ENCODE peak calls at places on chromosomes 12 and 14, in seven cellular contexts. B is tibial artery, L is epithelial cell of esophagus, M is endothelial cell of umbilical vein, W is fibroblast of villous mesenchyme, H is cardiac fibroblast, U is body of pancreas. N is an unnamed sample.

GRCh38 chr14:55386037-55386798 is 25.4 kb downstream of the ATG14 start:
- DNase-seq in B (no peak), L (no peak), M (no peak), W (peak), H (no peak), U (no peak), N (no peak)

GRCh38 chr12:48883305-48884171 is 17.9 kb upstream of the RND1 start:
- DNase-seq in B (no peak), L (no peak), M (peak), W (no peak), H (no peak), U (peak), N (no peak)

GRCh38 chr12:58288191-58288590 is 346.8 kb downstream of the ATP23 start:
- DNase-seq in B (no peak), L (no peak), M (no peak), W (peak), H (peak), U (no peak), N (peak)

GRCh38 chr14:78170203-78170602 is at the start of gene NRXN3:
- DNase-seq in B (no peak), L (peak), M (no peak), W (no peak), H (no peak), U (no peak), N (peak)

GRCh38 chr14:95500772-95501401 is 15.6 kb downstream of the SYNE3 start:
- DNase-seq in B (peak), L (peak), M (peak), W (peak), H (peak), U (no peak), N (peak)

GRCh38 chr12:126480396-126480795 is 1415.2 kb downstream of the AACS start:
- DNase-seq in B (no peak), L (no peak), M (no peak), W (no peak), H (no peak), U (no peak), N (no peak)

GRCh38 chr14:34628681-34629135 is 1.2 kb downstream of the SNX6 start:
- DNase-seq in B (no peak), L (no peak), M (peak), W (peak), H (peak), U (no peak), N (peak)

GRCh38 chr12:49043856-49044258 is 16.7 kb downstream of the KMT2D start:
- DNase-seq in B (no peak), L (peak), M (peak), W (peak), H (peak), U (peak), N (peak)

GRCh38 chr12:11939223-11939622 is 131.5 kb upstream of the BCL2L14 start:
- DNase-seq in B (no peak), L (no peak), M (no peak), W (no peak), H (no peak), U (no peak), N (no peak)

GRCh38 chr12:62861157-62861535 is 73.8 kb downstream of the PPM1H start:
- DNase-seq in B (no peak), L (no peak), M (no peak), W (no peak), H (no peak), U (no peak), N (no peak)

GRCh38 chr14:47102472-47102871 is 450.9 kb upstream of the RPL10L start:
- DNase-seq in B (no peak), L (no peak), M (no peak), W (no peak), H (no peak), U (no peak), N (no peak)

GRCh38 chr14:106094654-106095189 is 568.3 kb downstream of the TMEM121 start:
- DNase-seq in B (no peak), L (no peak), M (no peak), W (peak), H (peak), U (peak), N (no peak)

GRCh38 chr12:85281947-85282312 is 1.9 kb downstream of the ALX1 start:
- DNase-seq in B (no peak), L (no peak), M (no peak), W (no peak), H (no peak), U (no peak), N (no peak)

GRCh38 chr12:95545731-95546490 is 5.4 kb downstream of the USP44 start:
- DNase-seq in B (no peak), L (no peak), M (peak), W (no peak), H (no peak), U (no peak), N (no peak)

GRCh38 chr12:57726151-57726883 is 12.2 kb downstream of the AGAP2 start:
- DNase-seq in B (peak), L (peak), M (peak), W (peak), H (peak), U (peak), N (peak)

GRCh38 chr12:27899151-27899661 is 73.3 kb downstream of the PTHLH start:
- DNase-seq in B (no peak), L (peak), M (no peak), W (peak), H (peak), U (no peak), N (peak)

GRCh38 chr12:12070674-12071661 is at the start of gene BCL2L14:
- DNase-seq in B (no peak), L (peak), M (no peak), W (no peak), H (no peak), U (peak), N (no peak)

GRCh38 chr14:65528069-65528468 is 115.5 kb downstream of the FUT8 start:
- DNase-seq in B (no peak), L (no peak), M (no peak), W (no peak), H (no peak), U (no peak), N (no peak)

GRCh38 chr12:97637770-97638169 is 175.2 kb downstream of the RMST start:
- DNase-seq in B (no peak), L (no peak), M (no peak), W (no peak), H (no peak), U (no peak), N (no peak)

GRCh38 chr14:50974118-50974517 is 29.8 kb upstream of the PYGL start:
- DNase-seq in B (no peak), L (no peak), M (no peak), W (no peak), H (no peak), U (no peak), N (no peak)

GRCh38 chr14:24366664-24367505 is 1.1 kb upstream of the NFATC4 start:
- DNase-seq in B (peak), L (peak), M (peak), W (peak), H (peak), U (peak), N (peak)

GRCh38 chr12:104695453-104696148 is 238.9 kb downstream of the CHST11 start:
- DNase-seq in B (peak), L (peak), M (peak), W (no peak), H (peak), U (no peak), N (peak)

GRCh38 chr12:6333566-6333965 is 8.3 kb downstream of the TNFRSF1A start:
- DNase-seq in B (no peak), L (peak), M (no peak), W (peak), H (peak), U (no peak), N (peak)
- H3K4me3 ChIP-seq in B (no peak), L (no peak), M (no peak), W (no peak), H (no peak), U (no peak), N (peak)

DNA sequence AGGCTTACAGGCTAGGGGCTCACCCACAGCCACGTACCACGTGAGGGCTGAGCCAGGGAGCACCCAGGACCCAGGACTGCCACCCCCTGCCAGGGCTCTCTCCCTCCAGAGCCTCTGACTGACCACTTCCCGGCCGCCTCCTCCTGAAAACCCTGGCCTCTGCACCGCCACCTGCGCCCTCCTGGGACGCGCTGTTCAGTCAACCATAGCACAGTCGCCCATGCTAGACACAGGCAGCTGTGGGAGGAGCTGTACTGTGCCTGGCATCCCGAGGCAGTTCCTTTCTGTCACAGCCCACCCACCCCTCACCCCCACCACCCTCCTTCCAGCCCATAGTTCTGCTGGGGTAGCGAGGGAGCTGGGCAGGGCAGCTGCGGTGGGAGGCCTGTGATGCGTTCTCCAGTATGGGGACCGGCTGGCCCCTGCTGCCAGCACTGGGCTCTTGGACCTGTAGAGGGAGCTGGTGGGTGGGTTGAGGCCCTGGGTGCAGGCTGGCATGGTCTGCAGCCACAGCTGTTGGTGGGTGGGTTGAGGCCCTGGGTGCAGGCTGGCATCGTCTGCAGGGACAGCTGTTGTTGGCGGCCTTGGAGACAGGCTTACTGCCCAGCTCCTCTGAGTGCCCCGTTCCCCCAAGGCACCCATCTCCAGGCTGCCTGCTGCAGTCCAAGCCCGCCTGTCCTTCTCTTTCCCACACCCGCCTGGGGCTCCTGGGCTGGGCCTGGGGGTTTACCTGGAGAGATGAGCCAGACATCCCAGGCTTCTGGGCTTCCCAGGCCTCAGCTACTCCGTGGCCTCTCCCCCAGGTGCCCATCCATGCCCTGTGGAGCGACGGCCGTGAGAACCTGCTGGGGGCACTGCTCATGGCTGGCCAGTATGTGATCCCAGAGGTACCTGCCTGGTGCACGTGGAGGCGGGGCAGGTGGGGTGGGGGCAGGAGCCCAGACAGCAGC is 11.5 kb downstream of the ASPG start:
- DNase-seq in B (no peak), L (no peak), M (no peak), W (no peak), H (no peak), U (no peak), N (no peak)
- TF ChIP-seq CTCF in B (no peak), L (peak), M (peak), W (no peak), H (no peak), U (no peak), N (peak)

GRCh38 chr14:103530831-103531230 is 1.8 kb downstream of the TRMT61A start:
- DNase-seq in B (no peak), L (no peak), M (no peak), W (no peak), H (no peak), U (no peak), N (no peak)

GRCh38 chr14:103531421-103532215 is 2.6 kb downstream of the TRMT61A start:
- DNase-seq in B (no peak), L (no peak), M (no peak), W (no peak), H (no peak), U (no peak), N (no peak)

GRCh38 chr14:103528512-103529382 is at the start of gene TRMT61A:
- DNase-seq in B (peak), L (peak), M (peak), W (peak), H (peak), U (peak), N (peak)

GRCh38 chr14:103529383-103530365 is 678 bp downstream of the TRMT61A start:
- DNase-seq in B (no peak), L (no peak), M (peak), W (no peak), H (no peak), U (no peak), N (no peak)

DNA sequence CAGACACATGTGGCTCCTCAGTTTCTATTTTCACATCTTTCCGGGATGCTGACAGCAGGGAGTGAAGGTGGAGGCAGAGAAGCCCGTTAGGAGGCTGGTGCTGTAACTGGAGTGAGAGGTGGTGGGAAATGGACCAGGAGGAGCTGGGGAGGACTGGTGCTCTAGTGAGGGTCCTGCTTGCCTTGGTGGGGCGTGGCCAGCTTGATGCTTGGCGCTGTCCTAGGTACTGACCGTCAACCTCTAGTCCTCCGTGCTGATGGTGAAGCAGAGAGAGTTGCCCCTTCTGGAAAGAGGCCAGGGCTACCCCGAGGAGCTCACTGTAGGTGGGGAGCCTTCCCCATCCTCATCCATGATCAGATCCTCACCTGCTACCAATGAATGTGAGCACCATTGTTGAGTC is 1.4 kb downstream of the TRMT61A start:
- DNase-seq in B (no peak), L (peak), M (no peak), W (peak), H (no peak), U (no peak), N (no peak)
- H3K4me3 ChIP-seq in B (no peak), L (peak), M (no peak), W (no peak), H (no peak), U (no peak), N (peak)

GRCh38 chr12:119989619-119990381 is 764 bp downstream of the BICDL1 start:
- DNase-seq in B (peak), L (peak), M (peak), W (peak), H (peak), U (peak), N (peak)

GRCh38 chr12:119992129-119992705 is 3.2 kb downstream of the BICDL1 start:
- DNase-seq in B (no peak), L (no peak), M (no peak), W (no peak), H (no peak), U (no peak), N (no peak)

GRCh38 chr12:119990382-119990874 is 1.4 kb downstream of the BICDL1 start:
- DNase-seq in B (no peak), L (peak), M (no peak), W (no peak), H (no peak), U (no peak), N (no peak)

GRCh38 chr12:119988788-119989618 is at the start of gene BICDL1:
- DNase-seq in B (peak), L (peak), M (peak), W (peak), H (peak), U (peak), N (peak)

GRCh38 chr12:119988440-119988787 is 622 bp upstream of the BICDL1 start:
- DNase-seq in B (no peak), L (no peak), M (peak), W (peak), H (peak), U (no peak), N (peak)
- TF ChIP-seq CTCF in B (no peak), L (peak), M (no peak), W (peak), H (peak), U (no peak), N (peak)

GRCh38 chr12:102062419-102062806 is 622 bp upstream of the WASHC3 start:
- DNase-seq in B (no peak), L (no peak), M (no peak), W (no peak), H (no peak), U (no peak), N (no peak)
- H3K4me3 ChIP-seq in B (peak), L (no peak), M (no peak), W (peak), H (peak), U (no peak), N (no peak)

DNA sequence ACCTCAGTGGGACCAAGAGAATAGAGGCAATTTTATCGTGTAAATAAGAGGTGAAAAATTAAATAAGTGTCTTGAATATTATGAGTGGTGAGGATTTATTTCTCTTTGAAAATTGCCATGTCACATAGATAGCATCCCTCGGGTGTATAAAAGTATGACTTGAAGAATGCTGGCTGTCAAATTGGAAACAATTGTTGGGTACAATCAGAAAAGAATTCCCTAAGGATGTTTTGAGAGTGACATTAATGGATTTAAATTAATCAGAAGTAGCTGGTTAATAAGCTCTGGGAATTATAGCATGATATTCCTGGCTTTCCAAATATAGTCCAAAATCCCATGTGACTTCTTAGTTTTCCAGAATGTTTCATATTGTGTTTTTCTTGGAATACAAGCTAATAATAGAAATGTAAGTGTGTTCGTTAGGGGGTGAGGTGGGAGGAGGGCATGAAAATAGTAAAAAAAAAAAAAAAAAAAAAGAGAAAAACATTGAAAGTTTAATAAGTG is 196.5 kb downstream of the ANO4 start:
- DNase-seq in B (no peak), L (no peak), M (no peak), W (no peak), H (no peak), U (no peak), N (no peak)
- TF ChIP-seq CTCF in B (no peak), L (no peak), M (no peak), W (no peak), H (no peak), U (no peak), N (no peak)